ENCODE peak calls at places on chromosome 7, in six cellular contexts. L is brain microvascular endothelial cell; Y is thoracic aorta; E is mammary epithelial cell; P is ascending aorta; D is CD8-positive, alpha-beta T cell. H is an unnamed sample. For H3K27me3, the result is how much of the 10 kb centered on the place peaks cover.

GRCh38 chr7:63899691-63900393 is 98.8 kb upstream of the ZNF722 start:
- DNase-seq in L (no peak), Y (peak), E (no peak), P (no peak), D (peak), H (no peak)

GRCh38 chr7:139776486-139777303 is 1.1 kb downstream of the HIPK2 start:
- DNase-seq in L (peak), Y (no peak), E (no peak), P (no peak), D (no peak), H (no peak)

GRCh38 chr7:117862378-117862777 is 10.9 kb downstream of the CTTNBP2 start:
- DNase-seq in L (no peak), Y (no peak), E (no peak), P (no peak), D (no peak), H (no peak)

GRCh38 chr7:121204537-121204936 is 124.3 kb upstream of the WNT16 start:
- DNase-seq in L (no peak), Y (no peak), E (no peak), P (no peak), D (no peak), H (no peak)

GRCh38 chr7:105270117-105270516 is 118.6 kb downstream of the SRPK2 start:
- DNase-seq in L (no peak), Y (no peak), E (no peak), P (no peak), D (no peak), H (no peak)

GRCh38 chr7:55591282-55591931 is 19.1 kb upstream of the VOPP1 start:
- DNase-seq in L (no peak), Y (no peak), E (no peak), P (no peak), D (no peak), H (no peak)

GRCh38 chr7:73833251-73833919 is 2.6 kb downstream of the CLDN4 start:
- DNase-seq in L (no peak), Y (no peak), E (no peak), P (no peak), D (no peak), H (no peak)

GRCh38 chr7:368651-369475 is 78.9 kb downstream of the FOXL3 start:
- DNase-seq in L (no peak), Y (no peak), E (peak), P (no peak), D (no peak), H (no peak)

GRCh38 chr7:136687693-136688322 is 180.6 kb upstream of the CHRM2 start:
- DNase-seq in L (peak), Y (no peak), E (peak), P (no peak), D (no peak), H (peak)

GRCh38 chr7:24129597-24129996 is 154.4 kb upstream of the NPY start:
- DNase-seq in L (no peak), Y (no peak), E (peak), P (no peak), D (no peak), H (peak)

GRCh38 chr7:134887523-134887922 is 98.8 kb upstream of the AGBL3 start:
- DNase-seq in L (no peak), Y (no peak), E (no peak), P (no peak), D (no peak), H (no peak)

GRCh38 chr7:42982604-42983115 is 50.5 kb downstream of the MRPL32 start:
- DNase-seq in L (no peak), Y (no peak), E (no peak), P (no peak), D (no peak), H (no peak)

GRCh38 chr7:276230-276835 is 13.6 kb upstream of the FOXL3 start:
- DNase-seq in L (no peak), Y (no peak), E (no peak), P (no peak), D (no peak), H (no peak)

GRCh38 chr7:16728811-16729210 is 24.7 kb upstream of the TSPAN13 start:
- DNase-seq in L (no peak), Y (no peak), E (no peak), P (no peak), D (no peak), H (no peak)

GRCh38 chr7:34747842-34748241 is 89.8 kb downstream of the NPSR1 start:
- DNase-seq in L (no peak), Y (no peak), E (no peak), P (no peak), D (no peak), H (no peak)

GRCh38 chr7:149071641-149072437 is 18.7 kb downstream of the ZNF786 start:
- DNase-seq in L (no peak), Y (no peak), E (no peak), P (no peak), D (peak), H (no peak)

GRCh38 chr7:157686285-157686894 is 349.6 kb downstream of the DNAJB6 start:
- DNase-seq in L (no peak), Y (no peak), E (no peak), P (no peak), D (no peak), H (no peak)

GRCh38 chr7:137908106-137908505 is 61.3 kb upstream of the DGKI start:
- DNase-seq in L (no peak), Y (no peak), E (no peak), P (no peak), D (no peak), H (no peak)

GRCh38 chr7:26891400-26892355 is 27.3 kb upstream of the SKAP2 start:
- DNase-seq in L (no peak), Y (no peak), E (peak), P (no peak), D (no peak), H (no peak)

GRCh38 chr7:41777894-41778596 is 75.2 kb upstream of the INHBA start:
- DNase-seq in L (no peak), Y (no peak), E (no peak), P (no peak), D (no peak), H (no peak)

GRCh38 chr7:41005381-41005901 is 697.4 kb downstream of the INHBA start:
- DNase-seq in L (peak), Y (no peak), E (peak), P (no peak), D (no peak), H (peak)

GRCh38 chr7:135718219-135718618 is 9.8 kb downstream of the SLC13A4 start:
- DNase-seq in L (no peak), Y (no peak), E (no peak), P (no peak), D (no peak), H (no peak)

GRCh38 chr7:75723444-75723843 is 15.3 kb downstream of the HIP1 start:
- DNase-seq in L (no peak), Y (no peak), E (no peak), P (no peak), D (no peak), H (no peak)

GRCh38 chr7:12570148-12570528 is 382 bp upstream of the SCIN start:
- DNase-seq in L (no peak), Y (no peak), E (peak), P (no peak), D (no peak), H (no peak)

GRCh38 chr7:44063894-44064651 is 1.3 kb downstream of the PGAM2 start:
- DNase-seq in L (no peak), Y (no peak), E (no peak), P (no peak), D (no peak), H (no peak)

DNA sequence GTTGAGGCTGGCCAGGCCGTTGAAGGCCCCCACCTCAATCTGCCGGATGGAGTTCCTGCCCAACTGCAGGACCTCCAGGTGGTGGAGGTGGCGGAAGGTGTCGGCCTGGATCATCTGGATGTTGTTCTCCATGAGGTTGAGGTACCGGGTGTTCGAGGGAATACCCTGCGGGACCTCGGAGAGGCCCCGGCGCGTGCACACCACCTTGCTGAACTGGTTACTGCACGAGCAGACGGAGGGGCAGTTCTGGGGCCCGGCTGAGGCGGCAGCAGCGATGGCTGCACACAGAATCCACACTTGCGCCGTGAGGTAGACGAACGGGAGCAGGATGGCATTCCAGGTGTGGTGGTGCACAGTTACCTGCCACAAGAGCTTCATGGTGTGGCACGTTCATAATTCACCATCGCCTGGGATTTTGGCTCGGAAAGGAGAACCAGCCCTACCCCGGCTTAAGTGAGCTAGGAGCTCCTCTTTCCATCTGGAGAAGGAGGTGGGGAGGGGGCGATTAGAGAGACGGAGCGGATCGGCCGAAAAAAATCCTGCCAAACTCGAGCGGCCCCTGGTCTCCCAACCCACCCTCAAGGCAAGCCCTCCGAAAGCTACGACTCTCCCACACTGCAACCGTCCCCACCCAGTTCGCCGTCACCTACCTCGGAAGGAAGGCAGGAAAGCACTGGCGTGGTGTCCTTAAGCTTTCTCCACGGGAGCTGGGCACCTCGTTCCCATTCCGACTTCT is 806 bp downstream of the LRRC4 start:
- DNase-seq in L (no peak), Y (no peak), E (no peak), P (no peak), D (no peak), H (no peak)
- H3K4me3 ChIP-seq in L (peak), Y (peak), E (no peak), P (peak), D (no peak), H (peak)

GRCh38 chr7:1403844-1404404 is 55.3 kb downstream of the MICALL2 start:
- DNase-seq in L (peak), Y (no peak), E (no peak), P (no peak), D (no peak), H (no peak)

GRCh38 chr7:1402110-1402790 is 57.0 kb downstream of the MICALL2 start:
- DNase-seq in L (no peak), Y (no peak), E (no peak), P (no peak), D (no peak), H (no peak)

GRCh38 chr7:1401011-1401410 is 58.3 kb downstream of the MICALL2 start:
- DNase-seq in L (no peak), Y (no peak), E (peak), P (no peak), D (no peak), H (no peak)

GRCh38 chr7:1404881-1405548 is 54.3 kb downstream of the MICALL2 start:
- DNase-seq in L (no peak), Y (no peak), E (no peak), P (no peak), D (no peak), H (no peak)

GRCh38 chr7:1402791-1403755 is 56.2 kb downstream of the MICALL2 start:
- DNase-seq in L (no peak), Y (no peak), E (no peak), P (no peak), D (no peak), H (no peak)
- H3K27me3 ChIP-seq in L (under half), Y (under half), E (under half), P (under half), D (under half), H (half or more)

DNA sequence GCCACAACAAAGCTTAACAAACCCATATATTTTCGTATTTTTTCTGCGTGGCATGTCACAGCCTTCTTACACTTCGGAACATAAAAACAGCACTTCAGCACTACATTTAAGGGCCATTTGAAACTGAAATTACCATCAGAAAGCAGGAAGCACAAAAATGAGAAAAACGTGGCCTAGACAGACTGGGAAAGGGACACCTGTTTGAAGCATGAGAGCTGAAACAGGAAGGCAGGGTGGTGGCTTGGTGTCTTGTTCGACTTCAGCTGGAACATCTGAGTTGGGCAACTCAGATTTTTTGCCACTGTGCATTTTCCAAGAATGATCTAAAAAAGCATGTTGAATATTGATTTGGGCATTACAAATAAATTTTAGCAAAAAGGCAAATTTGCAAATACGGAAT is 243.2 kb downstream of the ELMO1 start:
- DNase-seq in L (no peak), Y (no peak), E (no peak), P (no peak), D (no peak), H (no peak)
- H3K27ac ChIP-seq in L (no peak), Y (no peak), E (no peak), P (no peak), D (no peak), H (no peak)

DNA sequence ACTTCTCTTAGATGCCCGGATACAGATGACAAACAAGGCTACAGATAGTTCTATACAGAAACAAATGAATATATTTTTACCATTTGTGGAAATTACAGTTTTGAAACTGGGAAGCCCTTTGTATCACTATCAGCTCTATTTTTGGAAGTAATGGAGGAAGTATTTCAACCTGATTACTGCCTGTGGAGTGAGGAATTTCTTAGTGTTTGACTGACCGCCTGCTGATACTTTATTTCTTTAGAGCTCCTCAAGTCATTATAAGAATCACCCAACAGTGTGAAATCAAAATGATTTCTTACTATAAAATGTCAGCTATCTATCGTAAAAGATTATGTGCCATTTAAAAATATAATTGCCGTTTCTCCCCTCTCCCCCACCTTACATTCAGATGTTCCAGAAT is 290.9 kb downstream of the SDK1 start:
- DNase-seq in L (no peak), Y (no peak), E (no peak), P (no peak), D (no peak), H (no peak)
- H3K4me3 ChIP-seq in L (no peak), Y (no peak), E (no peak), P (no peak), D (no peak), H (no peak)

DNA sequence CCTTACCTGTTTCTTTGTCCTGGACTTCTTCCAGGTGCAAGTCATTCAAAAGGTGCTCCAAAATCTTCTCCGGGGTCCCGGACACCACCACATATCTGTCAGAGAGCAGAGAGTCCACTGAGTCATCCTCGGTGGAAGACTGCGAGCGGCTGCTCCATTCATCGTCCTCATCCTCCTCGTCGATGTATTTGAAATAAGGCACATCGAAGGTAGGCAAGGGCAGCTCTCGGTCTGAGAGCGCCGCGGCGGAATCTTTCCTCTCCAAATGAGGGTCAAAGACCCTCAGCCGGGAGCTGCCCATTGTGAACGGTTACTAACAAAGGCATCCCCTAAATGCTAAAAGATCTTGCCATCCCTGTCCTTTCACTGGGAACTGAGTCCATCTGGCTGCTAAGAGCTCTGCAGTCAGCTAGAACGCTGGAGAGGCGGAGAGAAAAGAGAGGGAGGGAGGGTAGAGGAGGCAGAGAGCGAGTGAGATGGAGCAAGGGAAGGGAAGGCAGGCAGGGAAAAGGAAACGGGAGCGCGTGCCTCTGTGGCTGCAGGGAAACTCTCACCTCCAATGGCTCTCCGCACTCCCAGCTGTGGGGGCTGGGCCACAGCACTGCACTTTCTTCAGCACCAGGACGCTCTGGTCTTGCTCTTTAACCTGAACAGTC is 163.5 kb downstream of the RAPGEF5 start:
- DNase-seq in L (no peak), Y (no peak), E (no peak), P (peak), D (no peak), H (peak)
- H3K27me3 ChIP-seq in L (under half), Y (under half), E (under half), P (under half), D (under half), H (under half)

DNA sequence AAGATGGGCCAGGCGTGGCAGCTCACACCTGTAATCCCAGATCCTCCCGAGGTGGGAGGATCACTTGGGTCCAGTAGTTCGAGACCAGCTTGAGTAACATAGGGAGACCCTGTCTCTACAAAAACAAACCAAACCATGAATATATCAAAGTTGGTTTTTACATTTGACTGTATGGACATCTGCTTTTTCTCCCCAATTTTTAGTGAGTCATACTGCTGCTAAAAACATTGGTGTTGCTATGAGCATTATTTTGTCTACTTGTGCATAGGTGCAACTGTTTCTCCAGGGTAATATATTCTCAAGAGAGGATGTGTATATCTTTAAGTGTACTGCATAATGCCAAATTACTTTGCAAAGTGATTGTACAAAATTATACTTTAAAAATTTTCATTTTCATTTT is 769 bp upstream of the TMEM248 start:
- DNase-seq in L (no peak), Y (no peak), E (no peak), P (no peak), D (no peak), H (no peak)
- H3K27ac ChIP-seq in L (no peak), Y (no peak), E (no peak), P (no peak), D (peak), H (no peak)

H was measured in AG04450.